ENCODE peak calls at places on chromosomes 5 and 9, in ten cellular contexts. F is HCT116; Y is right lobe of liver; E is MCF 10A; J is NCI-H1092 treated with DMSO at 0.1 percent for 48 hours; U is amygdala; G is ELR; C is stimulated activated CD4-positive, alpha-beta T cell treated with anti-CD3 and anti-CD28 coated beads, Interleukin-1b, Interleukin-23, amount 100 ng/mL, for 4 hours; Q is left ventricle myocardium inferior; I is Calu3. S is an unnamed sample.

GRCh38 chr5:125043781-125044391 is 297.4 kb upstream of the ZNF608 start:
- DNase-seq in F (peak), Y (peak), E (peak), J (peak), U (no peak), G (peak), C (no peak), Q (peak), I (peak), S (peak)

GRCh38 chr5:133233616-133234015 is 181.8 kb downstream of the HSPA4 start:
- DNase-seq in F (no peak), Y (no peak), E (no peak), J (no peak), U (no peak), G (no peak), C (no peak), Q (no peak), I (no peak), S (no peak)

GRCh38 chr9:129002989-129003388 is 25.1 kb downstream of the SH3GLB2 start:
- DNase-seq in F (no peak), Y (no peak), E (no peak), J (no peak), U (no peak), G (no peak), C (no peak), Q (no peak), I (no peak), S (peak)

GRCh38 chr9:91417602-91418218 is 5.9 kb downstream of the NFIL3 start:
- DNase-seq in F (no peak), Y (no peak), E (no peak), J (no peak), U (no peak), G (no peak), C (no peak), Q (no peak), I (no peak), S (no peak)

GRCh38 chr9:88535932-88536324 is 950 bp downstream of the NXNL2 start:
- DNase-seq in F (no peak), Y (peak), E (no peak), J (no peak), U (no peak), G (peak), C (no peak), Q (no peak), I (no peak), S (no peak)

GRCh38 chr5:141534492-141535213 is 45.8 kb downstream of the PCDHGC5 start:
- DNase-seq in F (no peak), Y (no peak), E (no peak), J (no peak), U (no peak), G (no peak), C (no peak), Q (no peak), I (no peak), S (no peak)

GRCh38 chr9:130264414-130265350 is 878 bp upstream of the HMCN2 start:
- DNase-seq in F (no peak), Y (no peak), E (no peak), J (no peak), U (no peak), G (no peak), C (no peak), Q (no peak), I (no peak), S (no peak)

GRCh38 chr5:9447691-9448090 is 98.2 kb downstream of the SEMA5A start:
- DNase-seq in F (no peak), Y (no peak), E (peak), J (no peak), U (no peak), G (peak), C (no peak), Q (no peak), I (no peak), S (no peak)

GRCh38 chr9:87834357-87834756 is 48.3 kb upstream of the SPATA31E1 start:
- DNase-seq in F (peak), Y (no peak), E (no peak), J (peak), U (no peak), G (no peak), C (no peak), Q (no peak), I (peak), S (no peak)

GRCh38 chr9:89501311-89501898 is 3.5 kb upstream of the SEMA4D start:
- DNase-seq in F (no peak), Y (no peak), E (no peak), J (no peak), U (no peak), G (no peak), C (no peak), Q (no peak), I (no peak), S (no peak)

GRCh38 chr5:90747693-90748092 is 189.1 kb downstream of the ADGRV1 start:
- DNase-seq in F (no peak), Y (no peak), E (no peak), J (no peak), U (no peak), G (peak), C (no peak), Q (no peak), I (no peak), S (no peak)

GRCh38 chr5:128512894-128513293 is 25.2 kb downstream of the FBN2 start:
- DNase-seq in F (no peak), Y (no peak), E (no peak), J (no peak), U (no peak), G (no peak), C (no peak), Q (no peak), I (no peak), S (no peak)

GRCh38 chr9:97873877-97874276 is 20.9 kb downstream of the FOXE1 start:
- DNase-seq in F (no peak), Y (no peak), E (peak), J (no peak), U (no peak), G (peak), C (no peak), Q (no peak), I (peak), S (no peak)

GRCh38 chr5:96219580-96220281 is 213.3 kb downstream of the PCSK1 start:
- DNase-seq in F (no peak), Y (no peak), E (peak), J (no peak), U (no peak), G (peak), C (no peak), Q (no peak), I (no peak), S (no peak)

GRCh38 chr5:54518146-54519082 is 855 bp downstream of the SNX18 start:
- DNase-seq in F (no peak), Y (peak), E (no peak), J (peak), U (no peak), G (peak), C (peak), Q (peak), I (peak), S (peak)

GRCh38 chr5:52339285-52339684 is 448.4 kb upstream of the ITGA1 start:
- DNase-seq in F (no peak), Y (no peak), E (no peak), J (no peak), U (no peak), G (no peak), C (no peak), Q (no peak), I (no peak), S (no peak)

GRCh38 chr5:127092690-127093089 is 19.4 kb upstream of the C5orf63 start:
- DNase-seq in F (no peak), Y (no peak), E (peak), J (no peak), U (no peak), G (peak), C (no peak), Q (no peak), I (no peak), S (no peak)

GRCh38 chr9:82302968-82303655 is 314.5 kb downstream of the SPATA31D1 start:
- DNase-seq in F (no peak), Y (no peak), E (no peak), J (no peak), U (no peak), G (no peak), C (no peak), Q (no peak), I (no peak), S (no peak)

GRCh38 chr9:14373726-14374125 is 59.8 kb upstream of the NFIB start:
- DNase-seq in F (no peak), Y (no peak), E (no peak), J (no peak), U (no peak), G (no peak), C (no peak), Q (no peak), I (no peak), S (no peak)

GRCh38 chr9:4297795-4298254 is 2.0 kb downstream of the GLIS3 start:
- DNase-seq in F (no peak), Y (peak), E (peak), J (peak), U (peak), G (peak), C (peak), Q (peak), I (peak), S (peak)

GRCh38 chr9:121122450-121123032 is 47.8 kb downstream of the CNTRL start:
- DNase-seq in F (no peak), Y (no peak), E (peak), J (no peak), U (no peak), G (peak), C (no peak), Q (no peak), I (no peak), S (no peak)

GRCh38 chr9:35962126-35962906 is 4.4 kb upstream of the OR2S2 start:
- DNase-seq in F (no peak), Y (no peak), E (peak), J (no peak), U (no peak), G (peak), C (no peak), Q (peak), I (no peak), S (no peak)

GRCh38 chr5:121497176-121497575 is 354.5 kb upstream of the FTMT start:
- DNase-seq in F (no peak), Y (no peak), E (no peak), J (no peak), U (no peak), G (peak), C (no peak), Q (no peak), I (no peak), S (no peak)

GRCh38 chr5:73901045-73901444 is 275.0 kb downstream of the ARHGEF28 start:
- DNase-seq in F (peak), Y (no peak), E (peak), J (no peak), U (no peak), G (peak), C (no peak), Q (peak), I (peak), S (peak)

GRCh38 chr5:165576678-165577275 is 2071.4 kb downstream of the MAT2B start:
- DNase-seq in F (no peak), Y (no peak), E (no peak), J (no peak), U (no peak), G (no peak), C (no peak), Q (no peak), I (no peak), S (no peak)

GRCh38 chr5:126963822-126964375 is 66.5 kb downstream of the MARCHF3 start:
- DNase-seq in F (no peak), Y (no peak), E (no peak), J (no peak), U (no peak), G (no peak), C (no peak), Q (no peak), I (no peak), S (no peak)

GRCh38 chr9:97768731-97769130 is 71.6 kb upstream of the XPA start:
- DNase-seq in F (no peak), Y (no peak), E (no peak), J (no peak), U (no peak), G (peak), C (no peak), Q (no peak), I (no peak), S (no peak)

GRCh38 chr5:134656690-134657089 is 8.1 kb downstream of the SEC24A start:
- DNase-seq in F (no peak), Y (no peak), E (no peak), J (no peak), U (no peak), G (no peak), C (no peak), Q (no peak), I (no peak), S (peak)

GRCh38 chr5:164076571-164076970 is 571.2 kb downstream of the MAT2B start:
- DNase-seq in F (no peak), Y (no peak), E (no peak), J (no peak), U (no peak), G (no peak), C (no peak), Q (no peak), I (no peak), S (no peak)

GRCh38 chr5:149714877-149715502 is 15.1 kb upstream of the PPARGC1B start:
- DNase-seq in F (no peak), Y (no peak), E (no peak), J (no peak), U (no peak), G (no peak), C (no peak), Q (no peak), I (no peak), S (no peak)

GRCh38 chr5:132222649-132223038 is 5.0 kb downstream of the P4HA2 start:
- DNase-seq in F (no peak), Y (no peak), E (no peak), J (no peak), U (no peak), G (no peak), C (no peak), Q (no peak), I (no peak), S (no peak)

GRCh38 chr5:173248481-173248880 is 13.5 kb upstream of the NKX2-5 start:
- DNase-seq in F (no peak), Y (no peak), E (no peak), J (no peak), U (no peak), G (no peak), C (no peak), Q (no peak), I (no peak), S (no peak)

GRCh38 chr5:140806834-140807775 is at the start of gene PCDHA4:
- DNase-seq in F (no peak), Y (no peak), E (peak), J (peak), U (no peak), G (peak), C (no peak), Q (no peak), I (peak), S (no peak)

GRCh38 chr5:9630251-9630650 is at the start of gene TAS2R1:
- DNase-seq in F (no peak), Y (no peak), E (no peak), J (no peak), U (no peak), G (no peak), C (no peak), Q (no peak), I (no peak), S (no peak)

GRCh38 chr9:136799079-136799853 is 3.1 kb downstream of the CCDC183 start:
- DNase-seq in F (no peak), Y (peak), E (no peak), J (peak), U (no peak), G (no peak), C (no peak), Q (no peak), I (peak), S (peak)

GRCh38 chr5:76980518-76981144 is 27.8 kb downstream of the CRHBP start:
- DNase-seq in F (no peak), Y (no peak), E (no peak), J (no peak), U (no peak), G (no peak), C (no peak), Q (no peak), I (no peak), S (no peak)

GRCh38 chr5:125263346-125263745 is 516.9 kb upstream of the ZNF608 start:
- DNase-seq in F (no peak), Y (no peak), E (no peak), J (no peak), U (no peak), G (no peak), C (no peak), Q (no peak), I (no peak), S (no peak)